ENCODE peak calls at places on chromosomes 1 and 21, in nine cellular contexts. One of them, this sample, is unnamed.

GRCh38 chr1:116834605-116835004 is 75.1 kb upstream of the PTGFRN start:
- DNase-seq in HFF-Myc: no peak
- DNase-seq in astrocyte of the spinal cord: no peak
- DNase-seq in tibial artery: no peak
- DNase-seq in epithelial cell of proximal tubule: no peak
- DNase-seq in lower lobe of right lung: no peak
- DNase-seq in IMR-90: no peak
- DNase-seq in fibroblast of lung: no peak
- DNase-seq in brain microvascular endothelial cell: no peak
- DNase-seq in this sample: no peak

GRCh38 chr1:181077576-181078242 is 10.8 kb upstream of the IER5 start:
- DNase-seq in HFF-Myc: no peak
- DNase-seq in astrocyte of the spinal cord: peak; percentile 31
- DNase-seq in tibial artery: no peak
- DNase-seq in epithelial cell of proximal tubule: no peak
- DNase-seq in lower lobe of right lung: no peak
- DNase-seq in IMR-90: peak; percentile 61
- DNase-seq in fibroblast of lung: peak; percentile 36
- DNase-seq in brain microvascular endothelial cell: no peak
- DNase-seq in this sample: no peak

GRCh38 chr1:77925966-77926365 is 37.5 kb downstream of the NEXN start:
- DNase-seq in HFF-Myc: no peak
- DNase-seq in astrocyte of the spinal cord: no peak
- DNase-seq in tibial artery: no peak
- DNase-seq in epithelial cell of proximal tubule: no peak
- DNase-seq in lower lobe of right lung: no peak
- DNase-seq in IMR-90: no peak
- DNase-seq in fibroblast of lung: peak; percentile 45
- DNase-seq in brain microvascular endothelial cell: no peak
- DNase-seq in this sample: no peak

GRCh38 chr1:109485001-109485400 is 1.3 kb downstream of the ATXN7L2 start:
- DNase-seq in HFF-Myc: no peak
- DNase-seq in astrocyte of the spinal cord: no peak
- DNase-seq in tibial artery: no peak
- DNase-seq in epithelial cell of proximal tubule: no peak
- DNase-seq in lower lobe of right lung: no peak
- DNase-seq in IMR-90: no peak
- DNase-seq in fibroblast of lung: no peak
- DNase-seq in brain microvascular endothelial cell: no peak
- DNase-seq in this sample: peak; percentile 36

GRCh38 chr1:53430256-53430655 is 28.9 kb upstream of the DMRTB1 start:
- DNase-seq in HFF-Myc: no peak
- DNase-seq in astrocyte of the spinal cord: peak; percentile 25
- DNase-seq in tibial artery: no peak
- DNase-seq in epithelial cell of proximal tubule: no peak
- DNase-seq in lower lobe of right lung: no peak
- DNase-seq in IMR-90: peak; percentile 18
- DNase-seq in fibroblast of lung: no peak
- DNase-seq in brain microvascular endothelial cell: no peak
- DNase-seq in this sample: no peak

GRCh38 chr1:53591924-53592323 is 132.7 kb downstream of the DMRTB1 start:
- DNase-seq in HFF-Myc: no peak
- DNase-seq in astrocyte of the spinal cord: no peak
- DNase-seq in tibial artery: no peak
- DNase-seq in epithelial cell of proximal tubule: no peak
- DNase-seq in lower lobe of right lung: no peak
- DNase-seq in IMR-90: no peak
- DNase-seq in fibroblast of lung: no peak
- DNase-seq in brain microvascular endothelial cell: no peak
- DNase-seq in this sample: no peak

GRCh38 chr1:228778946-228779345 is 43.7 kb downstream of the RHOU start:
- DNase-seq in HFF-Myc: no peak
- DNase-seq in astrocyte of the spinal cord: no peak
- DNase-seq in tibial artery: no peak
- DNase-seq in epithelial cell of proximal tubule: no peak
- DNase-seq in lower lobe of right lung: no peak
- DNase-seq in IMR-90: no peak
- DNase-seq in fibroblast of lung: no peak
- DNase-seq in brain microvascular endothelial cell: no peak
- DNase-seq in this sample: no peak

GRCh38 chr1:92482665-92483441 is 3.9 kb downstream of the GFI1 start:
- DNase-seq in HFF-Myc: no peak
- DNase-seq in astrocyte of the spinal cord: no peak
- DNase-seq in tibial artery: no peak
- DNase-seq in epithelial cell of proximal tubule: no peak
- DNase-seq in lower lobe of right lung: peak; percentile 48
- DNase-seq in IMR-90: no peak
- DNase-seq in fibroblast of lung: no peak
- DNase-seq in brain microvascular endothelial cell: no peak
- DNase-seq in this sample: peak; percentile 50

GRCh38 chr1:39110882-39111281 is 84.7 kb downstream of the NDUFS5 start:
- DNase-seq in HFF-Myc: no peak
- DNase-seq in astrocyte of the spinal cord: no peak
- DNase-seq in tibial artery: no peak
- DNase-seq in epithelial cell of proximal tubule: no peak
- DNase-seq in lower lobe of right lung: no peak
- DNase-seq in IMR-90: peak; percentile 68
- DNase-seq in fibroblast of lung: peak; percentile 55
- DNase-seq in brain microvascular endothelial cell: no peak
- DNase-seq in this sample: peak; percentile 69

GRCh38 chr1:31694910-31695300 is 8.9 kb downstream of the COL16A1 start:
- DNase-seq in HFF-Myc: no peak
- DNase-seq in astrocyte of the spinal cord: no peak
- DNase-seq in tibial artery: no peak
- DNase-seq in epithelial cell of proximal tubule: no peak
- DNase-seq in lower lobe of right lung: no peak
- DNase-seq in IMR-90: no peak
- DNase-seq in fibroblast of lung: no peak
- DNase-seq in brain microvascular endothelial cell: no peak
- DNase-seq in this sample: no peak

GRCh38 chr1:54926955-54927354 is 40.0 kb upstream of the DHCR24 start:
- DNase-seq in HFF-Myc: no peak
- DNase-seq in astrocyte of the spinal cord: no peak
- DNase-seq in tibial artery: no peak
- DNase-seq in epithelial cell of proximal tubule: no peak
- DNase-seq in lower lobe of right lung: no peak
- DNase-seq in IMR-90: peak; percentile 41
- DNase-seq in fibroblast of lung: peak; percentile 1
- DNase-seq in brain microvascular endothelial cell: no peak
- DNase-seq in this sample: peak; percentile 20

GRCh38 chr1:156384658-156385057 is 15.6 kb downstream of the RHBG start:
- DNase-seq in HFF-Myc: no peak
- DNase-seq in astrocyte of the spinal cord: no peak
- DNase-seq in tibial artery: no peak
- DNase-seq in epithelial cell of proximal tubule: no peak
- DNase-seq in lower lobe of right lung: no peak
- DNase-seq in IMR-90: no peak
- DNase-seq in fibroblast of lung: no peak
- DNase-seq in brain microvascular endothelial cell: no peak
- DNase-seq in this sample: no peak

GRCh38 chr1:9435854-9436253 is 103.4 kb upstream of the SLC25A33 start:
- DNase-seq in HFF-Myc: no peak
- DNase-seq in astrocyte of the spinal cord: no peak
- DNase-seq in tibial artery: no peak
- DNase-seq in epithelial cell of proximal tubule: no peak
- DNase-seq in lower lobe of right lung: no peak
- DNase-seq in IMR-90: no peak
- DNase-seq in fibroblast of lung: no peak
- DNase-seq in brain microvascular endothelial cell: no peak
- DNase-seq in this sample: no peak

GRCh38 chr1:43822040-43822439 is 111.6 kb upstream of the ARTN start:
- DNase-seq in HFF-Myc: peak; percentile 90
- DNase-seq in astrocyte of the spinal cord: peak; percentile 86
- DNase-seq in tibial artery: peak; percentile 32
- DNase-seq in epithelial cell of proximal tubule: peak; percentile 91
- DNase-seq in lower lobe of right lung: no peak
- DNase-seq in IMR-90: peak; percentile 93
- DNase-seq in fibroblast of lung: peak; percentile 87
- DNase-seq in brain microvascular endothelial cell: peak; percentile 72
- DNase-seq in this sample: peak; percentile 91

GRCh38 chr1:15180189-15180588 is 26.6 kb downstream of the TMEM51 start:
- DNase-seq in HFF-Myc: no peak
- DNase-seq in astrocyte of the spinal cord: no peak
- DNase-seq in tibial artery: no peak
- DNase-seq in epithelial cell of proximal tubule: no peak
- DNase-seq in lower lobe of right lung: no peak
- DNase-seq in IMR-90: no peak
- DNase-seq in fibroblast of lung: no peak
- DNase-seq in brain microvascular endothelial cell: no peak
- DNase-seq in this sample: no peak

GRCh38 chr1:233304489-233305102 is 9.1 kb upstream of the PCNX2 start:
- DNase-seq in HFF-Myc: no peak
- DNase-seq in astrocyte of the spinal cord: peak; percentile 25
- DNase-seq in tibial artery: no peak
- DNase-seq in epithelial cell of proximal tubule: no peak
- DNase-seq in lower lobe of right lung: no peak
- DNase-seq in IMR-90: peak; percentile 30
- DNase-seq in fibroblast of lung: peak; percentile 52
- DNase-seq in brain microvascular endothelial cell: peak; percentile 12
- DNase-seq in this sample: peak; percentile 42

GRCh38 chr21:40271169-40271568 is 403.9 kb downstream of the PCP4 start:
- DNase-seq in HFF-Myc: no peak
- DNase-seq in astrocyte of the spinal cord: no peak
- DNase-seq in tibial artery: no peak
- DNase-seq in epithelial cell of proximal tubule: no peak
- DNase-seq in lower lobe of right lung: no peak
- DNase-seq in IMR-90: no peak
- DNase-seq in fibroblast of lung: no peak
- DNase-seq in brain microvascular endothelial cell: no peak
- DNase-seq in this sample: no peak

DNA sequence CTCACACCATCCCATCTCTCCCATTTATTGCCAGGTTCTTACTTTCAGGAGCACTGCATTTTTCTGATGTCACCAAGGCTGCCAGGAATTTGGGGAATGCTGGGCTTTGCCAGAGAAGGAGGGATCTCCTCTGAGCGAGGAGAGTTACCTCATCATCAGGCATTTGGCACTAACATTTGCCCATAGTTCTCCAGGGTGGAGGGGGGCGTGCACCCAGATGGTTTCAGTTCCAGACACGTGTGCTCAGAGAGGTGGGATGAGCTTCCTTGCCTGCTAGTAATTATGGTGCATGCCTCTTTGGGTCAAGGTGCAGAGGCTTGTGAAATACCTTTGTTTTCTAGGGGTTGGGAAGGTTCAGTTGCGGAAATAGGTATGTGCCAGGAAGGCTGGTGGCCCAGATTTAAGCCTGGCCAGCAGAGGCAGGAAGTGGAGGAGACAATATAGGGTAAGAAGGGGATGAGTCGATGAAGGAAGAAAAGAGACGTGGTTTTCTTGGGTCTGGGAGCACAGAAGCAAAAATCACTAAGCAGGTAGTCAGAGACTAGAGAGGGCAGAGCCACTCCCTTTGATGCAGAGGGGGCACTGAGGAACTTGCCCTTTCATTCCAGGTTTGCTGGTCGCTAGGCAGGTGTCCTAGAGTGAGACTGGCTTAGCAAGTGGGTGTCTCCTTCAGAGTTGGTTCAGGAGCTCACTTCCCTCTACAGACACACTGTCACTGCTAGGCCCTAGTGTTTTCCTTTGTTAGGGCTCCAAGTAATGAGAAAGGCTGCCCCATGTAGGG is 7.2 kb downstream of the TUFT1 start:
- DNase-seq in HFF-Myc: peak; percentile 87
- DNase-seq in astrocyte of the spinal cord: peak; percentile 88
- DNase-seq in tibial artery: peak; percentile 44
- DNase-seq in epithelial cell of proximal tubule: peak; percentile 89
- DNase-seq in lower lobe of right lung: peak; percentile 78
- DNase-seq in IMR-90: peak; percentile 93
- DNase-seq in fibroblast of lung: peak; percentile 80
- DNase-seq in brain microvascular endothelial cell: peak; percentile 81
- DNase-seq in this sample: peak; percentile 92
- H3K4me3 ChIP-seq in HFF-Myc: no peak overlapping the region
- H3K4me3 ChIP-seq in astrocyte of the spinal cord: no peak overlapping the region
- H3K4me3 ChIP-seq in tibial artery: peak overlapping the region; percentile 21
- H3K4me3 ChIP-seq in epithelial cell of proximal tubule: peak overlapping the region; percentile 17
- H3K4me3 ChIP-seq in lower lobe of right lung: no peak overlapping the region
- H3K4me3 ChIP-seq in IMR-90: no peak overlapping the region
- H3K4me3 ChIP-seq in fibroblast of lung: no peak overlapping the region
- H3K4me3 ChIP-seq in brain microvascular endothelial cell: no peak overlapping the region
- H3K4me3 ChIP-seq in this sample: no peak overlapping the region

GRCh38 chr1:1858382-1859086 is 32.4 kb downstream of the GNB1 start:
- DNase-seq in HFF-Myc: peak; percentile 90
- DNase-seq in astrocyte of the spinal cord: peak; percentile 81
- DNase-seq in tibial artery: peak; percentile 88
- DNase-seq in epithelial cell of proximal tubule: no peak
- DNase-seq in lower lobe of right lung: peak; percentile 54
- DNase-seq in IMR-90: peak; percentile 81
- DNase-seq in fibroblast of lung: peak; percentile 87
- DNase-seq in brain microvascular endothelial cell: peak; percentile 86
- DNase-seq in this sample: peak; percentile 94
- TF ChIP-seq CTCF in HFF-Myc: peak; percentile 54
- TF ChIP-seq CTCF in astrocyte of the spinal cord: peak; percentile 56
- TF ChIP-seq CTCF in tibial artery: peak; percentile 20
- TF ChIP-seq CTCF in epithelial cell of proximal tubule: peak; percentile 42
- TF ChIP-seq CTCF in lower lobe of right lung: peak; percentile 50
- TF ChIP-seq CTCF in IMR-90: peak; percentile 45
- TF ChIP-seq CTCF in fibroblast of lung: peak; percentile 47
- TF ChIP-seq CTCF in brain microvascular endothelial cell: peak; percentile 65
- TF ChIP-seq CTCF in this sample: peak; percentile 47

GRCh38 chr1:64745986-64746940 is 1.4 kb downstream of the RAVER2 start:
- DNase-seq in HFF-Myc: no peak
- DNase-seq in astrocyte of the spinal cord: no peak
- DNase-seq in tibial artery: no peak
- DNase-seq in epithelial cell of proximal tubule: no peak
- DNase-seq in lower lobe of right lung: no peak
- DNase-seq in IMR-90: peak; percentile 35
- DNase-seq in fibroblast of lung: no peak
- DNase-seq in brain microvascular endothelial cell: no peak
- DNase-seq in this sample: peak; percentile 73
- H3K4me3 ChIP-seq in HFF-Myc: peak overlapping the region; percentile 78
- H3K4me3 ChIP-seq in astrocyte of the spinal cord: peak overlapping the region; percentile 62
- H3K4me3 ChIP-seq in tibial artery: peak overlapping the region; percentile 79
- H3K4me3 ChIP-seq in epithelial cell of proximal tubule: peak overlapping the region; percentile 79
- H3K4me3 ChIP-seq in lower lobe of right lung: peak overlapping the region; percentile 82
- H3K4me3 ChIP-seq in IMR-90: peak overlapping the region; percentile 68
- H3K4me3 ChIP-seq in fibroblast of lung: peak overlapping the region; percentile 78
- H3K4me3 ChIP-seq in brain microvascular endothelial cell: peak overlapping the region; percentile 75
- H3K4me3 ChIP-seq in this sample: peak overlapping the region; percentile 75

DNA sequence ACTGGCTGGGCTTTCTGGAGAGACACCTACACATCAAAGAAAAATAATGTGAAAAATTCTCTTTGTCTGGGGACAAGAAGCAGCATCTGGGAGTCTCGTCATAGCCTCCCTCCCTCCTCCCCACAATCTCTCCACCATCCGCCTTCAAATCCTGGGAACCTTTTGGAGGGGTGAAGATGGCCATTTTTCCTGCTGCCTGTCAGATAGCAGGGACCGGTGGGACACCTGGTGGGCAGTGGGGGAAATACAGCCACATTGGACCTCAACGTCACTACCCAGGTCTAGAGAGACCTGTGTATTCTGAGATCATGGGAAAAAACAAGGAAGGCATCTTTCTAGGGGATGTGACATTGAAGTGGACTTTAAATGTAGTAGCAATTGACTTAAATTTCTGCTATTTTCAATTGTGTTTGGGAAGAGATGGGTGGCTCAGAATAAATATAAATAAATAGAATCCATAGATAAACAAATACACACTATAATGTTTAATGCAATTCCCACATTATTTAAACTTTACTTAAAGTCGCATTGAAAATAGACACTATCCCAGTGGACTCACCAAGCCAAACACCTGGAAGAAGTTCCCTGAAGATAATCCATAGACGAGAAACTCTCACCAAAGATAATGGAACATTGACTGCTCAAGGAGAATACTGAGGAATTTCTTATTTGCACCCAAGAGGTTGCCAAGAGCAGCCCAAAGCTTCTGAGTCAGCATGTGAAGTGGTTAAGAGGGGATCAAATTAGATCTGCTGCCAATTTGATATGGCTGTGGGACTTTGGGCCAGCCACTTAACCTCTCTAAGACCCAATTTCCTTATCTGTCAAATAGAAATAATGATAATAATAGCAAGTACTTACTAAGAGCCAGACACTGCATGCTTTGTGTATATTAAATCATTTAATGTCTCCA is 147.6 kb upstream of the CAMK1G start:
- DNase-seq in HFF-Myc: peak; percentile 51
- DNase-seq in astrocyte of the spinal cord: peak; percentile 75
- DNase-seq in tibial artery: peak; percentile 54
- DNase-seq in epithelial cell of proximal tubule: no peak
- DNase-seq in lower lobe of right lung: peak; percentile 58
- DNase-seq in IMR-90: peak; percentile 77
- DNase-seq in fibroblast of lung: peak; percentile 69
- DNase-seq in brain microvascular endothelial cell: peak; percentile 87
- DNase-seq in this sample: peak; percentile 60
- TF ChIP-seq CTCF in HFF-Myc: peak; percentile 91
- TF ChIP-seq CTCF in astrocyte of the spinal cord: peak; percentile 95
- TF ChIP-seq CTCF in tibial artery: peak; percentile 34
- TF ChIP-seq CTCF in epithelial cell of proximal tubule: peak; percentile 96
- TF ChIP-seq CTCF in lower lobe of right lung: peak; percentile 65
- TF ChIP-seq CTCF in IMR-90: peak; percentile 96
- TF ChIP-seq CTCF in fibroblast of lung: peak; percentile 99
- TF ChIP-seq CTCF in brain microvascular endothelial cell: peak; percentile 96
- TF ChIP-seq CTCF in this sample: peak; percentile 95

This sample was measured in foreskin fibroblast.